ENCODE peak calls at places on chromosomes 1 and 21, in ten cellular contexts. C is omental fat pad, D is HTR-8/SVneo, N is transverse colon, O is NCI-H187 treated with DMSO at 0.1 percent for 48 hours, A is SHP77, P is nephron progenitor cell, K is LoVo, L is endothelial cell, B is thoracic aorta. R is an unnamed sample.

GRCh38 chr1:206890690-206891089 is 6.6 kb upstream of the IL24 start:
- DNase-seq in C (no peak), D (peak), N (peak), O (no peak), A (no peak), P (no peak), K (peak), L (no peak), B (no peak), R (no peak)

GRCh38 chr1:3617806-3618345 is 6.6 kb upstream of the MEGF6 start:
- DNase-seq in C (no peak), D (no peak), N (no peak), O (no peak), A (no peak), P (no peak), K (no peak), L (no peak), B (no peak), R (no peak)

GRCh38 chr1:181099152-181100014 is 10.9 kb downstream of the IER5 start:
- DNase-seq in C (no peak), D (peak), N (no peak), O (peak), A (peak), P (no peak), K (no peak), L (no peak), B (no peak), R (peak)

GRCh38 chr1:56866656-56867055 is 12.1 kb downstream of the C8A start:
- DNase-seq in C (no peak), D (no peak), N (no peak), O (no peak), A (no peak), P (no peak), K (no peak), L (no peak), B (no peak), R (no peak)

GRCh38 chr21:28235169-28235892 is 757.3 kb downstream of the LTN1 start:
- DNase-seq in C (no peak), D (no peak), N (no peak), O (no peak), A (no peak), P (no peak), K (no peak), L (no peak), B (no peak), R (no peak)

GRCh38 chr1:174837386-174837785 is 162.4 kb upstream of the CACYBP start:
- DNase-seq in C (no peak), D (no peak), N (no peak), O (no peak), A (no peak), P (no peak), K (no peak), L (no peak), B (no peak), R (no peak)

GRCh38 chr21:16420086-16420724 is 690.4 kb downstream of the USP25 start:
- DNase-seq in C (no peak), D (peak), N (no peak), O (no peak), A (no peak), P (no peak), K (peak), L (peak), B (no peak), R (peak)

GRCh38 chr21:45051580-45052434 is 22.6 kb upstream of the ADARB1 start:
- DNase-seq in C (no peak), D (no peak), N (no peak), O (no peak), A (no peak), P (no peak), K (no peak), L (no peak), B (no peak), R (no peak)

GRCh38 chr1:85824066-85824835 is 116.0 kb upstream of the ZNHIT6 start:
- DNase-seq in C (no peak), D (no peak), N (no peak), O (no peak), A (no peak), P (no peak), K (no peak), L (no peak), B (no peak), R (no peak)

GRCh38 chr21:19541612-19542011 is 1138.0 kb upstream of the TMPRSS15 start:
- DNase-seq in C (no peak), D (peak), N (no peak), O (no peak), A (no peak), P (no peak), K (no peak), L (no peak), B (no peak), R (no peak)

GRCh38 chr1:21622466-21623315 is 46.5 kb downstream of the RAP1GAP start:
- DNase-seq in C (no peak), D (peak), N (peak), O (no peak), A (no peak), P (peak), K (peak), L (peak), B (no peak), R (no peak)

GRCh38 chr1:47395433-47395832 is 20.7 kb upstream of the FOXE3 start:
- DNase-seq in C (no peak), D (no peak), N (no peak), O (no peak), A (no peak), P (no peak), K (no peak), L (no peak), B (no peak), R (no peak)

GRCh38 chr1:53348491-53349368 is 20.9 kb upstream of the LRP8 start:
- DNase-seq in C (no peak), D (no peak), N (no peak), O (no peak), A (no peak), P (no peak), K (no peak), L (no peak), B (no peak), R (no peak)

GRCh38 chr1:213417846-213418245 is 366.8 kb downstream of the RPS6KC1 start:
- DNase-seq in C (no peak), D (no peak), N (no peak), O (no peak), A (no peak), P (no peak), K (no peak), L (no peak), B (no peak), R (no peak)

GRCh38 chr1:117735045-117735992 is 129.5 kb downstream of the TENT5C start:
- DNase-seq in C (no peak), D (peak), N (peak), O (no peak), A (no peak), P (no peak), K (peak), L (no peak), B (no peak), R (peak)

GRCh38 chr1:21174638-21175323 is 1.9 kb downstream of the EIF4G3 start:
- DNase-seq in C (no peak), D (no peak), N (no peak), O (no peak), A (no peak), P (no peak), K (no peak), L (no peak), B (no peak), R (no peak)

GRCh38 chr1:200526709-200527612 is 93.6 kb downstream of the KIF14 start:
- DNase-seq in C (no peak), D (no peak), N (no peak), O (no peak), A (no peak), P (no peak), K (no peak), L (no peak), B (no peak), R (no peak)

GRCh38 chr21:31252611-31253010 is 91.5 kb downstream of the TIAM1 start:
- DNase-seq in C (no peak), D (no peak), N (no peak), O (no peak), A (no peak), P (no peak), K (no peak), L (no peak), B (no peak), R (peak)

GRCh38 chr21:15222711-15223110 is 157.9 kb upstream of the NRIP1 start:
- DNase-seq in C (no peak), D (no peak), N (no peak), O (no peak), A (no peak), P (no peak), K (no peak), L (no peak), B (no peak), R (no peak)

GRCh38 chr1:23426828-23427227 is 2.3 kb upstream of the TCEA3 start:
- DNase-seq in C (no peak), D (no peak), N (peak), O (no peak), A (no peak), P (no peak), K (no peak), L (no peak), B (no peak), R (no peak)

R was measured in SJCRH30.